ENCODE peak calls at places on chromosome 2, in seven cellular contexts. D is heart left ventricle, M is testis, G is uterus, I is tibial nerve, Z is Peyer's patch, H is prostate gland. L is an unnamed sample.

GRCh38 chr2:207194028-207194427 is 28.3 kb upstream of the KLF7 start:
- DNase-seq in M (no peak), Z (no peak), I (no peak), D (no peak), H (no peak), G (no peak), L (no peak)

GRCh38 chr2:65261676-65262075 is 34.0 kb downstream of the ACTR2 start:
- DNase-seq in G (no peak), Z (no peak), I (no peak), D (no peak), M (no peak), H (no peak), L (no peak)

GRCh38 chr2:1754461-1755170 is 10.3 kb upstream of the PXDN start:
- DNase-seq in H (no peak), I (no peak), D (no peak), G (no peak), M (no peak), Z (no peak), L (peak; percentile 41)

GRCh38 chr2:164593959-164594358 is 27.3 kb downstream of the GRB14 start:
- DNase-seq in Z (no peak), I (no peak), D (no peak), H (no peak), G (no peak), M (no peak), L (no peak)

GRCh38 chr2:128769457-128770142 is 450.9 kb upstream of the HS6ST1 start:
- DNase-seq in I (no peak), G (no peak), M (peak; percentile 4), H (no peak), D (no peak), Z (no peak), L (no peak)

GRCh38 chr2:122239440-122239839 is 484.0 kb downstream of the TSN start:
- DNase-seq in I (no peak), M (no peak), G (no peak), H (no peak), D (no peak), Z (no peak), L (no peak)

GRCh38 chr2:100857915-100858314 is 38.0 kb downstream of the NPAS2 start:
- DNase-seq in G (no peak), I (no peak), D (no peak), M (no peak), Z (no peak), H (no peak), L (no peak)

GRCh38 chr2:15634846-15635490 is 43.3 kb downstream of the DDX1 start:
- DNase-seq in D (no peak), M (no peak), G (no peak), I (no peak), H (no peak), Z (no peak), L (no peak)

GRCh38 chr2:235860111-235860510 is 308.1 kb downstream of the GBX2 start:
- DNase-seq in M (no peak), I (no peak), D (no peak), H (no peak), G (no peak), Z (no peak), L (no peak)

GRCh38 chr2:19574788-19575260 is 216.4 kb upstream of the OSR1 start:
- DNase-seq in I (peak; percentile 67), Z (peak; percentile 54), G (peak; percentile 40), H (no peak), M (peak; percentile 17), D (peak; percentile 50), L (peak; percentile 13)

GRCh38 chr2:156890498-156891148 is 366.9 kb upstream of the GALNT5 start:
- DNase-seq in H (no peak), I (no peak), G (no peak), Z (no peak), M (no peak), D (no peak), L (no peak)

GRCh38 chr2:175373001-175373727 is 191.7 kb upstream of the ATP5MC3 start:
- DNase-seq in H (no peak), Z (no peak), I (no peak), G (no peak), D (no peak), M (no peak), L (peak; percentile 50)

GRCh38 chr2:46487667-46488333 is 8.4 kb downstream of the TMEM247 start:
- DNase-seq in I (peak; percentile 54), G (peak; percentile 78), Z (peak; percentile 66), D (peak; percentile 88), M (peak; percentile 51), H (no peak), L (peak; percentile 44)

GRCh38 chr2:102843759-102844443 is 82.1 kb downstream of the TMEM182 start:
- DNase-seq in I (no peak), D (no peak), G (no peak), H (no peak), M (no peak), Z (no peak), L (no peak)

GRCh38 chr2:195532628-195533271 is 124.3 kb upstream of the SLC39A10 start:
- DNase-seq in H (no peak), D (no peak), M (no peak), I (no peak), Z (no peak), G (no peak), L (no peak)

GRCh38 chr2:10361220-10361588 is 58.5 kb downstream of the HPCAL1 start:
- DNase-seq in M (no peak), I (no peak), Z (no peak), D (no peak), H (no peak), G (no peak), L (no peak)

GRCh38 chr2:43898134-43898957 is 59.6 kb downstream of the ABCG8 start:
- DNase-seq in I (no peak), G (no peak), D (no peak), Z (peak; percentile 79), H (peak; percentile 62), M (no peak), L (no peak)

DNA sequence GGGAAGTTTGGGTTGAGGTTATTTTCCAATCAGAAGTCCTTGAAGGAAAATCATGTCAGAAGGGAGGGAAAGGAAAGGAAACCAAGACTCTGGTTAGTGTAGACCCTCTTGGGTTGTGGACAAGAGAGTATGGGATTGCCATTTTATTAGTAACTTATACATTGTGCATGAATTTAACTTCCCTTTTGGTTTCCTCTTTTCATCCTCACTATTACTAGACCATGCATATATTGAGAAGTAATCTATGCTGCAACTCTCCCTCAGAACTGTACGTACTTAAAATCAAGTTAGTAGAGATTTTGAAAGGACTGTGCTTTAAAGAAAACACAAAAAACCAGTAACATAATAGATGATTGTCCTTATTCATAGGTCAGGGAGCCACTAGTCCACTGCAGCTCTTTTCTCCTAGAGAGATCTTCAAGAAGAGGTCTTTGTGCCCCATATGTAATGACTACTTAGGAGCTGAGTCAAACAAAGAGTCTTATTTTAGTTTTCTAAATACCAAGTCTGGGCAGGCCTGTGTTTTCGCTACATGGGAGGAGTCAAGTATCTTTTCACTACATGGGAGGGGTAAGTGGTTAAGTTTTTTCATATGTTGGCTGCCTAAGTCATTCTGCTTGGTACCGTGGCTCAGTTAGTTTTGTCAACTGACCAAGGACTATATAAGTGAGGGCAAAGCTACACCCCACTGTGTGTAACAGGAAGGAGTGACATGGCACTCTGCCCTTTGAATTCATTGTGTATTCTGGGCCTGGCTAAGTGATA is 25.2 kb upstream of the FAM117B start:
- DNase-seq in G (no peak), I (no peak), H (peak; percentile 59), Z (no peak), D (no peak), M (no peak), L (no peak)
- H3K4me3 ChIP-seq in G (no peak overlapping the region), I (no peak overlapping the region), H (no peak overlapping the region), Z (no peak overlapping the region), D (no peak overlapping the region), M (no peak overlapping the region), L (no peak overlapping the region)

GRCh38 chr2:109214651-109215371 is 85.8 kb downstream of the SH3RF3 start:
- DNase-seq in G (no peak), D (no peak), Z (no peak), I (no peak), H (no peak), M (no peak), L (peak; percentile 61)

GRCh38 chr2:109215866-109216265 is 86.9 kb downstream of the SH3RF3 start:
- DNase-seq in H (no peak), G (no peak), Z (no peak), D (no peak), M (no peak), I (no peak), L (no peak)

GRCh38 chr2:109212836-109213563 is 84.0 kb downstream of the SH3RF3 start:
- DNase-seq in M (no peak), D (no peak), I (no peak), G (no peak), H (no peak), Z (no peak), L (peak; percentile 18)

GRCh38 chr2:109216332-109216731 is 87.3 kb downstream of the SH3RF3 start:
- DNase-seq in M (no peak), G (no peak), I (no peak), H (no peak), D (no peak), Z (no peak), L (no peak)

GRCh38 chr2:109213646-109214417 is 84.8 kb downstream of the SH3RF3 start:
- DNase-seq in H (peak; percentile 37), D (peak; percentile 75), G (no peak), I (no peak), Z (no peak), M (no peak), L (peak; percentile 60)
- H3K4me1 ChIP-seq in H (peaks cover 3% of the 10 kb centered on the region), D (peaks cover 43% of the 10 kb centered on the region), G (peaks cover 19% of the 10 kb centered on the region), I (peaks cover 32% of the 10 kb centered on the region), Z (peaks cover 5% of the 10 kb centered on the region), M (no peaks in the 10 kb centered on the region), L (peaks cover 47% of the 10 kb centered on the region)

GRCh38 chr2:218659258-218659987 is at the start of the genes BCS1L and ZNF142:
- DNase-seq in Z (peak; percentile 97), H (peak; percentile 92), G (peak; percentile 86), D (peak; percentile 94), M (peak; percentile 98), I (peak; percentile 94), L (peak; percentile 89)
- TF ChIP-seq POLR2A in Z (peak; percentile 59), H (peak; percentile 48), G (peak; percentile 17), D (peak; percentile 81), M (no peak), I (peak; percentile 35), L (peak; percentile 71)

DNA sequence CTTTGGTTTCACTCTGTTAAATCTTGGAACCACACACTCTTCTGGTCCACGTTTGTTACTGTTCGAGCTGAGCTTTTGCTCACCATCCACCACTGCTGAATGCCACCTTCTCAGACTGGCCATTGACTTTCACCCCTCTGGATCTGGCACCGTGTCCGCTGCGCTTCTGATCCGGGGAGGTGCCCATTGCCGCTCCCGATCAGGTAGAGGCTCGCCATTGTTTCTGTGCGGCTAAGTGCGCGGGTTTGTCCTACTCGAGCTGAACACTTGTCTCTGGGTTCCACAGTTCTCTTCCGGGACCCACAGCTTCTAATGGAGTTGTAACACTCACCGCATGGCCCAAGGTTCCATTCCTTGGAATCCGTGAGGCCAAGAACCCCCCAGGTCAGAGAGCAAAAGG is 72.8 kb downstream of the LCLAT1 start:
- DNase-seq in H (no peak), M (no peak), Z (no peak), G (no peak), D (no peak), I (no peak), L (no peak)
- H3K4me3 ChIP-seq in H (no peak overlapping the region), M (no peak overlapping the region), Z (no peak overlapping the region), G (no peak overlapping the region), D (no peak overlapping the region), I (no peak overlapping the region), L (no peak overlapping the region)

GRCh38 chr2:74835831-74836674 is 2.1 kb downstream of the HK2 start:
- DNase-seq in Z (peak; percentile 46), D (no peak), I (no peak), H (no peak), G (no peak), M (peak; percentile 32), L (no peak)
- H3K4me1 ChIP-seq in Z (no peaks in the 10 kb centered on the region), D (peaks cover 10% of the 10 kb centered on the region), I (peaks cover 21% of the 10 kb centered on the region), H (no peaks in the 10 kb centered on the region), G (no peaks in the 10 kb centered on the region), M (peaks cover 12% of the 10 kb centered on the region), L (peaks cover 6% of the 10 kb centered on the region)